ENCODE peak calls at places on chromosomes 1 and 21, in five cellular contexts. E, S, F, O and R are unnamed samples.

GRCh38 chr1:1157914-1158710 is 15.6 kb upstream of the TTLL10 start:
- DNase-seq in O (no peak), S (no peak), F (peak; percentile 39), E (no peak), R (no peak)

GRCh38 chr1:217048104-217048707 is 325.0 kb upstream of the ESRRG start:
- DNase-seq in F (no peak), S (no peak), E (peak; percentile 4), O (no peak), R (peak; percentile 4)

GRCh38 chr1:7535934-7536878 is 234.9 kb upstream of the VAMP3 start:
- DNase-seq in E (peak; percentile 26), O (no peak), F (no peak), S (no peak), R (no peak)

GRCh38 chr1:31954607-31955283 is 16.6 kb upstream of the PTP4A2 start:
- DNase-seq in E (peak; percentile 38), F (no peak), S (peak; percentile 90), O (peak; percentile 79), R (peak; percentile 95)

GRCh38 chr1:6373961-6374720 is 19.4 kb downstream of the ACOT7 start:
- DNase-seq in E (no peak), O (no peak), F (no peak), S (no peak), R (no peak)

GRCh38 chr21:34886554-34887385 is 162.3 kb downstream of the RUNX1 start:
- DNase-seq in E (peak; percentile 50), O (no peak), S (no peak), F (no peak), R (peak; percentile 31)

GRCh38 chr1:236015539-236015938 is 49.4 kb downstream of the NID1 start:
- DNase-seq in S (no peak), O (no peak), F (no peak), E (no peak), R (no peak)

GRCh38 chr1:76425104-76425842 is 350.7 kb downstream of the ST6GALNAC3 start:
- DNase-seq in F (no peak), E (no peak), S (no peak), O (no peak), R (no peak)

GRCh38 chr1:4312024-4312423 is 342.4 kb upstream of the AJAP1 start:
- DNase-seq in F (no peak), S (no peak), E (no peak), O (no peak), R (no peak)

GRCh38 chr1:82838066-82838465 is 1037.3 kb downstream of the ADGRL2 start:
- DNase-seq in F (no peak), S (peak; percentile 45), O (peak; percentile 11), E (no peak), R (no peak)

GRCh38 chr21:14241322-14241721 is 25.4 kb downstream of the RBM11 start:
- DNase-seq in O (no peak), E (no peak), F (no peak), S (no peak), R (no peak)

GRCh38 chr1:86950712-86951111 is 36.3 kb downstream of the HS2ST1 start:
- DNase-seq in E (no peak), F (no peak), O (no peak), S (no peak), R (no peak)

GRCh38 chr1:234722904-234723588 is 113.1 kb upstream of the IRF2BP2 start:
- DNase-seq in O (peak; percentile 74), F (no peak), E (peak; percentile 65), S (peak; percentile 92), R (peak; percentile 92)

GRCh38 chr21:26177187-26177586 is 6.6 kb upstream of the APP start:
- DNase-seq in O (no peak), S (no peak), E (peak; percentile 15), F (no peak), R (peak; percentile 17)

GRCh38 chr1:30358510-30358909 is 364.9 kb downstream of the MATN1 start:
- DNase-seq in O (no peak), E (no peak), S (no peak), F (no peak), R (no peak)

GRCh38 chr1:154765970-154766369 is 104.1 kb downstream of the KCNN3 start:
- DNase-seq in F (no peak), E (no peak), O (no peak), S (peak; percentile 8), R (peak; percentile 34)

GRCh38 chr1:240173836-240174235 is 82.2 kb downstream of the FMN2 start:
- DNase-seq in S (no peak), F (no peak), E (no peak), O (peak; percentile 47), R (peak; percentile 4)

GRCh38 chr1:61184035-61184713 is 101.8 kb downstream of the NFIA start:
- DNase-seq in O (no peak), E (no peak), F (no peak), S (peak; percentile 83), R (peak; percentile 33)

GRCh38 chr1:246151796-246152434 is 355.2 kb downstream of the SMYD3 start:
- DNase-seq in E (no peak), S (no peak), O (no peak), F (no peak), R (no peak)

GRCh38 chr1:42937141-42937696 is 21.4 kb downstream of the SLC2A1 start:
- DNase-seq in E (no peak), F (no peak), O (no peak), S (peak; percentile 86), R (no peak)

GRCh38 chr1:184362876-184363275 is 24.0 kb upstream of the C1orf21 start:
- DNase-seq in O (peak; percentile 36), F (no peak), S (peak; percentile 44), E (no peak), R (no peak)

GRCh38 chr1:150161747-150162581 is 12.2 kb downstream of the PLEKHO1 start:
- DNase-seq in S (no peak), E (peak; percentile 32), O (no peak), F (no peak), R (no peak)

GRCh38 chr1:44714944-44715571 is 15.9 kb downstream of the RNU5D-1 start:
- DNase-seq in F (peak; percentile 68), O (no peak), S (peak; percentile 66), E (peak; percentile 81), R (peak; percentile 57)

GRCh38 chr1:106768077-106768476 is 288.4 kb upstream of the PRMT6 start:
- DNase-seq in O (no peak), E (no peak), S (peak; percentile 36), F (no peak), R (peak; percentile 60)

GRCh38 chr1:225780134-225780533 is 2.5 kb downstream of the SRP9 start:
- DNase-seq in O (no peak), S (no peak), F (no peak), E (no peak), R (no peak)

GRCh38 chr1:59046730-59047157 is 250.2 kb upstream of the FGGY start:
- DNase-seq in E (peak; percentile 82), O (no peak), F (peak; percentile 51), S (no peak), R (no peak)

GRCh38 chr1:96579639-96580038 is 141.9 kb upstream of the PTBP2 start:
- DNase-seq in S (no peak), O (no peak), F (no peak), E (no peak), R (no peak)

GRCh38 chr21:39556176-39556575 is 56.6 kb upstream of the B3GALT5 start:
- DNase-seq in S (no peak), E (no peak), F (no peak), O (no peak), R (no peak)

GRCh38 chr1:16068356-16069270 is 4.8 kb downstream of the FAM131C start:
- DNase-seq in S (peak; percentile 44), E (no peak), F (no peak), O (no peak), R (no peak)

GRCh38 chr1:156704930-156705320 is 458 bp downstream of the CRABP2 start:
- DNase-seq in O (no peak), S (peak; percentile 71), E (no peak), F (no peak), R (peak; percentile 92)

GRCh38 chr1:39196244-39197215 is 8.0 kb upstream of the MACF1 start:
- DNase-seq in S (peak; percentile 41), O (peak; percentile 50), E (peak; percentile 84), F (peak; percentile 79), R (peak; percentile 53)

GRCh38 chr1:36109041-36109679 is 15.9 kb downstream of the COL8A2 start:
- DNase-seq in O (no peak), S (peak; percentile 73), F (peak; percentile 39), E (peak; percentile 20), R (peak; percentile 75)

GRCh38 chr21:38955495-38955894 is 149.8 kb downstream of the ETS2 start:
- DNase-seq in S (peak; percentile 52), F (no peak), O (no peak), E (no peak), R (no peak)